ENCODE peak calls at places on chromosomes 13 and 19, in eight cellular contexts. One of them, this sample, is unnamed.

GRCh38 chr19:33487901-33488817 is 33.4 kb downstream of the PEPD start:
- DNase-seq in AG10803: no peak
- DNase-seq in gastrocnemius medialis: no peak
- DNase-seq in uterus: no peak
- DNase-seq in esophagus squamous epithelium: no peak
- DNase-seq in cardiac fibroblast: no peak
- DNase-seq in BE2C: no peak
- DNase-seq in fibroblast of villous mesenchyme: no peak
- DNase-seq in this sample: no peak

GRCh38 chr19:10878253-10878652 is 6.9 kb downstream of the CARM1 start:
- DNase-seq in AG10803: no peak
- DNase-seq in gastrocnemius medialis: no peak
- DNase-seq in uterus: no peak
- DNase-seq in esophagus squamous epithelium: no peak
- DNase-seq in cardiac fibroblast: no peak
- DNase-seq in BE2C: no peak
- DNase-seq in fibroblast of villous mesenchyme: no peak
- DNase-seq in this sample: no peak

GRCh38 chr19:12792048-12792852 is 964 bp downstream of the JUNB start:
- DNase-seq in AG10803: peak
- DNase-seq in gastrocnemius medialis: peak
- DNase-seq in uterus: peak
- DNase-seq in esophagus squamous epithelium: no peak
- DNase-seq in cardiac fibroblast: peak
- DNase-seq in BE2C: peak
- DNase-seq in fibroblast of villous mesenchyme: peak
- DNase-seq in this sample: no peak

GRCh38 chr13:106117035-106117434 is 418.4 kb downstream of the EFNB2 start:
- DNase-seq in AG10803: peak
- DNase-seq in gastrocnemius medialis: no peak
- DNase-seq in uterus: no peak
- DNase-seq in esophagus squamous epithelium: no peak
- DNase-seq in cardiac fibroblast: no peak
- DNase-seq in BE2C: no peak
- DNase-seq in fibroblast of villous mesenchyme: peak
- DNase-seq in this sample: peak

GRCh38 chr13:113526466-113527220 is 36.1 kb upstream of the DCUN1D2 start:
- DNase-seq in AG10803: no peak
- DNase-seq in gastrocnemius medialis: no peak
- DNase-seq in uterus: no peak
- DNase-seq in esophagus squamous epithelium: no peak
- DNase-seq in cardiac fibroblast: no peak
- DNase-seq in BE2C: no peak
- DNase-seq in fibroblast of villous mesenchyme: no peak
- DNase-seq in this sample: no peak

GRCh38 chr13:25478186-25478585 is 106.4 kb downstream of the ATP8A2 start:
- DNase-seq in AG10803: no peak
- DNase-seq in gastrocnemius medialis: no peak
- DNase-seq in uterus: no peak
- DNase-seq in esophagus squamous epithelium: no peak
- DNase-seq in cardiac fibroblast: no peak
- DNase-seq in BE2C: no peak
- DNase-seq in fibroblast of villous mesenchyme: peak
- DNase-seq in this sample: no peak

GRCh38 chr19:43316591-43317319 is 36.7 kb upstream of the CD177 start:
- DNase-seq in AG10803: peak
- DNase-seq in gastrocnemius medialis: no peak
- DNase-seq in uterus: no peak
- DNase-seq in esophagus squamous epithelium: no peak
- DNase-seq in cardiac fibroblast: no peak
- DNase-seq in BE2C: peak
- DNase-seq in fibroblast of villous mesenchyme: peak
- DNase-seq in this sample: no peak

GRCh38 chr13:19362946-19363510 is 181.4 kb upstream of the TUBA3C start:
- DNase-seq in AG10803: no peak
- DNase-seq in gastrocnemius medialis: no peak
- DNase-seq in uterus: no peak
- DNase-seq in esophagus squamous epithelium: no peak
- DNase-seq in cardiac fibroblast: no peak
- DNase-seq in BE2C: no peak
- DNase-seq in fibroblast of villous mesenchyme: no peak
- DNase-seq in this sample: no peak

GRCh38 chr13:43816401-43816889 is 29.7 kb upstream of the ENOX1 start:
- DNase-seq in AG10803: no peak
- DNase-seq in gastrocnemius medialis: no peak
- DNase-seq in uterus: no peak
- DNase-seq in esophagus squamous epithelium: no peak
- DNase-seq in cardiac fibroblast: no peak
- DNase-seq in BE2C: no peak
- DNase-seq in fibroblast of villous mesenchyme: no peak
- DNase-seq in this sample: no peak

GRCh38 chr13:20306039-20306438 is 73.9 kb upstream of the GJB6 start:
- DNase-seq in AG10803: no peak
- DNase-seq in gastrocnemius medialis: no peak
- DNase-seq in uterus: no peak
- DNase-seq in esophagus squamous epithelium: no peak
- DNase-seq in cardiac fibroblast: no peak
- DNase-seq in BE2C: no peak
- DNase-seq in fibroblast of villous mesenchyme: no peak
- DNase-seq in this sample: no peak

GRCh38 chr19:32464279-32464678 is 58.7 kb downstream of the DPY19L3 start:
- DNase-seq in AG10803: peak
- DNase-seq in gastrocnemius medialis: no peak
- DNase-seq in uterus: no peak
- DNase-seq in esophagus squamous epithelium: no peak
- DNase-seq in cardiac fibroblast: peak
- DNase-seq in BE2C: no peak
- DNase-seq in fibroblast of villous mesenchyme: peak
- DNase-seq in this sample: no peak

GRCh38 chr13:89951341-89951740 is 1396.1 kb upstream of the MIR17HG start:
- DNase-seq in AG10803: no peak
- DNase-seq in gastrocnemius medialis: no peak
- DNase-seq in uterus: no peak
- DNase-seq in esophagus squamous epithelium: no peak
- DNase-seq in cardiac fibroblast: no peak
- DNase-seq in BE2C: peak
- DNase-seq in fibroblast of villous mesenchyme: no peak
- DNase-seq in this sample: no peak

GRCh38 chr19:35037716-35038622 is 3.6 kb upstream of the HPN start:
- DNase-seq in AG10803: peak
- DNase-seq in gastrocnemius medialis: peak
- DNase-seq in uterus: no peak
- DNase-seq in esophagus squamous epithelium: no peak
- DNase-seq in cardiac fibroblast: peak
- DNase-seq in BE2C: no peak
- DNase-seq in fibroblast of villous mesenchyme: no peak
- DNase-seq in this sample: no peak

GRCh38 chr13:105139380-105140285 is 1395.8 kb downstream of the EFNB2 start:
- DNase-seq in AG10803: peak
- DNase-seq in gastrocnemius medialis: no peak
- DNase-seq in uterus: no peak
- DNase-seq in esophagus squamous epithelium: peak
- DNase-seq in cardiac fibroblast: peak
- DNase-seq in BE2C: no peak
- DNase-seq in fibroblast of villous mesenchyme: peak
- DNase-seq in this sample: no peak

GRCh38 chr13:98658131-98658530 is 81.2 kb upstream of the STK24 start:
- DNase-seq in AG10803: peak
- DNase-seq in gastrocnemius medialis: no peak
- DNase-seq in uterus: no peak
- DNase-seq in esophagus squamous epithelium: no peak
- DNase-seq in cardiac fibroblast: peak
- DNase-seq in BE2C: no peak
- DNase-seq in fibroblast of villous mesenchyme: peak
- DNase-seq in this sample: no peak

GRCh38 chr19:48660854-48661731 is 11.7 kb downstream of the NTN5 start:
- DNase-seq in AG10803: peak
- DNase-seq in gastrocnemius medialis: peak
- DNase-seq in uterus: peak
- DNase-seq in esophagus squamous epithelium: no peak
- DNase-seq in cardiac fibroblast: peak
- DNase-seq in BE2C: peak
- DNase-seq in fibroblast of villous mesenchyme: peak
- DNase-seq in this sample: peak

GRCh38 chr19:29665215-29665825 is at the start of gene PLEKHF1:
- DNase-seq in AG10803: peak
- DNase-seq in gastrocnemius medialis: peak
- DNase-seq in uterus: peak
- DNase-seq in esophagus squamous epithelium: no peak
- DNase-seq in cardiac fibroblast: peak
- DNase-seq in BE2C: peak
- DNase-seq in fibroblast of villous mesenchyme: peak
- DNase-seq in this sample: no peak

GRCh38 chr13:48317511-48317981 is 14.0 kb downstream of the RB1 start:
- DNase-seq in AG10803: no peak
- DNase-seq in gastrocnemius medialis: no peak
- DNase-seq in uterus: no peak
- DNase-seq in esophagus squamous epithelium: no peak
- DNase-seq in cardiac fibroblast: no peak
- DNase-seq in BE2C: no peak
- DNase-seq in fibroblast of villous mesenchyme: no peak
- DNase-seq in this sample: no peak

GRCh38 chr19:18421371-18421959 is 2.3 kb downstream of the SSBP4 start:
- DNase-seq in AG10803: no peak
- DNase-seq in gastrocnemius medialis: no peak
- DNase-seq in uterus: peak
- DNase-seq in esophagus squamous epithelium: no peak
- DNase-seq in cardiac fibroblast: no peak
- DNase-seq in BE2C: no peak
- DNase-seq in fibroblast of villous mesenchyme: no peak
- DNase-seq in this sample: no peak
- H3K4me3 ChIP-seq in AG10803: peak
- H3K4me3 ChIP-seq in gastrocnemius medialis: no peak
- H3K4me3 ChIP-seq in uterus: no peak
- H3K4me3 ChIP-seq in esophagus squamous epithelium: peak
- H3K4me3 ChIP-seq in cardiac fibroblast: peak
- H3K4me3 ChIP-seq in BE2C: peak
- H3K4me3 ChIP-seq in fibroblast of villous mesenchyme: peak
- H3K4me3 ChIP-seq in this sample: no peak

DNA sequence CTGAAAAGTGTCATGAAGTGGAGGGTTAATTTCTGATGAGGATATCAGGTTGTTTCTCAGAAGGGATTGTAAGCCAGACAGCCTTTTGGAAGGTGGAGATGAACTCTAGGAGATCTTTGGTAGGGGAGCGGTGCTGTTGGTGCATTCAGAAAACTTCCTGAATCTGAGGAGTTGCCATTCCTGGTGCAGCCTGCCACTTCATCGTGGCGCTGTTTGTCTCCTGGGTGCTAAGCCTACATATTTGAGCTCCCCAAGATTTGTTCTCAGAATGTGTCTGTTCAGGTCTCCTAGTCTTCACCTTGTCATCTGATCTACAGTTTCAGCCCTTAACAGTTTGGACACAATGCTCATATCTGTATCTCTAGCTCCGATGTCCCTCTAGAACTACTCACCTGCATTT is 285.6 kb downstream of the MTUS2 start:
- DNase-seq in AG10803: no peak
- DNase-seq in gastrocnemius medialis: no peak
- DNase-seq in uterus: no peak
- DNase-seq in esophagus squamous epithelium: no peak
- DNase-seq in cardiac fibroblast: no peak
- DNase-seq in BE2C: peak
- DNase-seq in fibroblast of villous mesenchyme: no peak
- DNase-seq in this sample: no peak
- TF ChIP-seq CTCF in AG10803: no peak
- TF ChIP-seq CTCF in gastrocnemius medialis: no peak
- TF ChIP-seq CTCF in uterus: no peak
- TF ChIP-seq CTCF in esophagus squamous epithelium: no peak
- TF ChIP-seq CTCF in cardiac fibroblast: no peak
- TF ChIP-seq CTCF in BE2C: peak
- TF ChIP-seq CTCF in fibroblast of villous mesenchyme: no peak
- TF ChIP-seq CTCF in this sample: no peak

GRCh38 chr13:79096099-79096498 is 310.0 kb downstream of the RBM26 start:
- DNase-seq in AG10803: no peak
- DNase-seq in gastrocnemius medialis: no peak
- DNase-seq in uterus: no peak
- DNase-seq in esophagus squamous epithelium: no peak
- DNase-seq in cardiac fibroblast: no peak
- DNase-seq in BE2C: no peak
- DNase-seq in fibroblast of villous mesenchyme: no peak
- DNase-seq in this sample: no peak

GRCh38 chr13:79097201-79097600 is 308.9 kb downstream of the RBM26 start:
- DNase-seq in AG10803: no peak
- DNase-seq in gastrocnemius medialis: no peak
- DNase-seq in uterus: no peak
- DNase-seq in esophagus squamous epithelium: no peak
- DNase-seq in cardiac fibroblast: no peak
- DNase-seq in BE2C: no peak
- DNase-seq in fibroblast of villous mesenchyme: no peak
- DNase-seq in this sample: no peak

GRCh38 chr13:79098603-79099002 is 307.5 kb downstream of the RBM26 start:
- DNase-seq in AG10803: no peak
- DNase-seq in gastrocnemius medialis: no peak
- DNase-seq in uterus: no peak
- DNase-seq in esophagus squamous epithelium: no peak
- DNase-seq in cardiac fibroblast: no peak
- DNase-seq in BE2C: no peak
- DNase-seq in fibroblast of villous mesenchyme: no peak
- DNase-seq in this sample: no peak
- H3K4me3 ChIP-seq in AG10803: no peak
- H3K4me3 ChIP-seq in gastrocnemius medialis: no peak
- H3K4me3 ChIP-seq in uterus: no peak
- H3K4me3 ChIP-seq in esophagus squamous epithelium: no peak
- H3K4me3 ChIP-seq in cardiac fibroblast: no peak
- H3K4me3 ChIP-seq in BE2C: no peak
- H3K4me3 ChIP-seq in fibroblast of villous mesenchyme: no peak
- H3K4me3 ChIP-seq in this sample: no peak

GRCh38 chr19:5292843-5293606 is 47.6 kb downstream of the PTPRS start:
- DNase-seq in AG10803: peak
- DNase-seq in gastrocnemius medialis: peak
- DNase-seq in uterus: peak
- DNase-seq in esophagus squamous epithelium: no peak
- DNase-seq in cardiac fibroblast: peak
- DNase-seq in BE2C: peak
- DNase-seq in fibroblast of villous mesenchyme: peak
- DNase-seq in this sample: no peak
- TF ChIP-seq CTCF in AG10803: no peak
- TF ChIP-seq CTCF in gastrocnemius medialis: no peak
- TF ChIP-seq CTCF in uterus: no peak
- TF ChIP-seq CTCF in esophagus squamous epithelium: no peak
- TF ChIP-seq CTCF in cardiac fibroblast: no peak
- TF ChIP-seq CTCF in BE2C: no peak
- TF ChIP-seq CTCF in fibroblast of villous mesenchyme: no peak
- TF ChIP-seq CTCF in this sample: no peak

DNA sequence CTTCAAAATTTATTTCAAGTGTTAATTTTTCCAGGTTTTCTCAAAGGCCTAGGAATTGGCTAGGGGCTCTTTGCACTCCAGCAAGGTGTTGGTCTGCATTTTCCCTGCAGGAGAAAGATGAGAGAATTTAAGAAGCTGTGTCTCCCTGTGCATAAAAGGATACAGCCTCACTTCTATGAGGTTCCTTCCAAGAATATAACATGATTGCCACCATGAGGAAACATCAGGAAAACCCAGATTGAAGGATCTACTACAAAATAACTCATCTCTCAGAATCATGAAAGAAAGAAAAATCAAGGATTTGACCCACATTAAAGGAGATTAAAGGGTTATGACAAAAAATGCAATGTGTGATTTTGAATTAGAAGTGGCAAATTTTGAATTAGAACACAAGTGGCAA is 69.9 kb downstream of the RUBCNL start:
- DNase-seq in AG10803: peak
- DNase-seq in gastrocnemius medialis: no peak
- DNase-seq in uterus: no peak
- DNase-seq in esophagus squamous epithelium: no peak
- DNase-seq in cardiac fibroblast: peak
- DNase-seq in BE2C: no peak
- DNase-seq in fibroblast of villous mesenchyme: peak
- DNase-seq in this sample: no peak
- H3K4me3 ChIP-seq in AG10803: no peak
- H3K4me3 ChIP-seq in gastrocnemius medialis: no peak
- H3K4me3 ChIP-seq in uterus: no peak
- H3K4me3 ChIP-seq in esophagus squamous epithelium: no peak
- H3K4me3 ChIP-seq in cardiac fibroblast: no peak
- H3K4me3 ChIP-seq in BE2C: no peak
- H3K4me3 ChIP-seq in fibroblast of villous mesenchyme: no peak
- H3K4me3 ChIP-seq in this sample: no peak